ENCODE peak calls at places on chromosomes 13 and 19, in five cellular contexts. H, B, V, O and J are unnamed samples.

GRCh38 chr13:44713793-44714469 is 137.8 kb upstream of the TSC22D1 start:
- DNase-seq in H (no peak), B (no peak), V (no peak), O (no peak), J (no peak)

GRCh38 chr13:103663996-103664395 is 597.8 kb upstream of the SLC10A2 start:
- DNase-seq in H (no peak), B (no peak), V (no peak), O (no peak), J (no peak)

GRCh38 chr19:41456342-41456918 is 13.5 kb downstream of the ERICH4 start:
- DNase-seq in H (no peak), B (no peak), V (no peak), O (no peak), J (no peak)

GRCh38 chr13:30145709-30146367 is 161.5 kb downstream of the KATNAL1 start:
- DNase-seq in H (no peak), B (peak), V (no peak), O (no peak), J (no peak)

GRCh38 chr13:50685491-50685890 is 158.0 kb downstream of the DLEU7 start:
- DNase-seq in H (no peak), B (no peak), V (peak), O (peak), J (peak)

GRCh38 chr19:37691881-37692504 is 27.6 kb downstream of the ZNF607 start:
- DNase-seq in H (peak), B (peak), V (peak), O (peak), J (peak)

GRCh38 chr13:39129253-39129652 is 91.0 kb downstream of the NHLRC3 start:
- DNase-seq in H (no peak), B (no peak), V (no peak), O (no peak), J (no peak)

GRCh38 chr13:33838567-33839131 is 20.7 kb downstream of the RFC3 start:
- DNase-seq in H (no peak), B (no peak), V (no peak), O (no peak), J (no peak)

GRCh38 chr19:18183529-18183928 is 9.5 kb upstream of the MPV17L2 start:
- DNase-seq in H (no peak), B (no peak), V (peak), O (no peak), J (no peak)

GRCh38 chr13:71877280-71877653 is 10.3 kb upstream of the DACH1 start:
- DNase-seq in H (peak), B (no peak), V (no peak), O (no peak), J (no peak)

GRCh38 chr19:1767464-1767933 is 14.2 kb downstream of the ONECUT3 start:
- DNase-seq in H (peak), B (no peak), V (peak), O (no peak), J (no peak)

GRCh38 chr19:47641891-47642485 is 33.1 kb downstream of the BICRA start:
- DNase-seq in H (no peak), B (no peak), V (no peak), O (no peak), J (no peak)

GRCh38 chr19:50723069-50723468 is at the start of gene CLEC11A:
- DNase-seq in H (no peak), B (no peak), V (no peak), O (no peak), J (peak)

GRCh38 chr13:49935171-49936084 is 712 bp downstream of the SPRYD7 start:
- DNase-seq in H (no peak), B (no peak), V (peak), O (no peak), J (no peak)

GRCh38 chr13:49220035-49220855 is at the start of gene MLNR:
- DNase-seq in H (peak), B (no peak), V (no peak), O (no peak), J (no peak)

GRCh38 chr13:41494202-41494601 is 36.9 kb downstream of the RGCC start:
- DNase-seq in H (no peak), B (no peak), V (no peak), O (no peak), J (no peak)

GRCh38 chr19:19022380-19022961 is 10.8 kb downstream of the SUGP2 start:
- DNase-seq in H (no peak), B (no peak), V (no peak), O (no peak), J (no peak)

GRCh38 chr13:78603240-78603947 is at the start of gene POU4F1:
- DNase-seq in H (peak), B (peak), V (no peak), O (no peak), J (no peak)

GRCh38 chr19:33048806-33049676 is 15.6 kb downstream of the RHPN2 start:
- DNase-seq in H (no peak), B (no peak), V (peak), O (no peak), J (no peak)

GRCh38 chr19:31905980-31906948 is 439.1 kb upstream of the ZNF507 start:
- DNase-seq in H (no peak), B (no peak), V (no peak), O (peak), J (no peak)

GRCh38 chr19:47100290-47100689 is 13.3 kb downstream of the ZC3H4 start:
- DNase-seq in H (no peak), B (no peak), V (no peak), O (no peak), J (no peak)

GRCh38 chr19:41415154-41415571 is 12.0 kb downstream of the B3GNT8 start:
- DNase-seq in H (no peak), B (no peak), V (no peak), O (no peak), J (no peak)

GRCh38 chr13:45219938-45220375 is 19.1 kb upstream of the KCTD4 start:
- DNase-seq in H (no peak), B (no peak), V (no peak), O (no peak), J (no peak)

GRCh38 chr13:48158290-48158689 is 63.4 kb upstream of the MED4 start:
- DNase-seq in H (no peak), B (peak), V (no peak), O (no peak), J (no peak)

GRCh38 chr19:6737873-6738725 is 719 bp upstream of the GPR108 start:
- DNase-seq in H (peak), B (no peak), V (peak), O (peak), J (peak)

GRCh38 chr13:75049936-75050335 is 432.0 kb downstream of the TBC1D4 start:
- DNase-seq in H (no peak), B (no peak), V (no peak), O (no peak), J (no peak)

GRCh38 chr13:35266412-35266811 is 210.1 kb downstream of the MAB21L1 start:
- DNase-seq in H (no peak), B (no peak), V (no peak), O (no peak), J (no peak)
- TF ChIP-seq EP300 in H (no peak), B (no peak), V (no peak), O (no peak), J (no peak)

GRCh38 chr19:8512991-8513686 is 828 bp downstream of the ZNF414 start:
- DNase-seq in H (no peak), B (no peak), V (no peak), O (no peak), J (no peak)
- TF ChIP-seq CTCF in H (no peak), B (no peak), V (no peak), O (no peak), J (no peak)

GRCh38 chr19:5624741-5625140 is 1.9 kb downstream of the SAFB start:
- DNase-seq in H (no peak), B (no peak), V (no peak), O (no peak), J (no peak)

GRCh38 chr19:5625641-5626040 is 2.8 kb downstream of the SAFB start:
- DNase-seq in H (no peak), B (no peak), V (no peak), O (no peak), J (no peak)

GRCh38 chr19:5628470-5628869 is 5.6 kb downstream of the SAFB start:
- DNase-seq in H (no peak), B (no peak), V (no peak), O (no peak), J (no peak)

GRCh38 chr19:5628919-5629481 is 6.1 kb downstream of the SAFB start:
- DNase-seq in H (no peak), B (no peak), V (no peak), O (no peak), J (no peak)

GRCh38 chr19:5627395-5627904 is 4.6 kb downstream of the SAFB start:
- DNase-seq in H (no peak), B (peak), V (peak), O (peak), J (no peak)
- TF ChIP-seq POLR2A in H (no peak), B (no peak), V (no peak), O (no peak), J (no peak)

GRCh38 chr19:44025217-44025936 is at the start of gene ZNF222:
- DNase-seq in H (peak), B (peak), V (peak), O (peak), J (peak)
- TF ChIP-seq EP300 in H (no peak), B (no peak), V (no peak), O (no peak), J (no peak)

GRCh38 chr19:55171440-55171839 is 5.0 kb upstream of the DNAAF3 start:
- DNase-seq in H (no peak), B (no peak), V (no peak), O (no peak), J (no peak)

GRCh38 chr19:55173186-55173716 is 6.8 kb upstream of the DNAAF3 start:
- DNase-seq in H (no peak), B (no peak), V (no peak), O (no peak), J (no peak)

GRCh38 chr19:55174425-55175116 is 5.5 kb downstream of the SYT5 start:
- DNase-seq in H (no peak), B (no peak), V (no peak), O (no peak), J (no peak)

GRCh38 chr19:55173717-55174409 is 6.2 kb downstream of the SYT5 start:
- DNase-seq in H (peak), B (no peak), V (peak), O (no peak), J (no peak)

GRCh38 chr19:55172741-55173140 is 6.3 kb upstream of the DNAAF3 start:
- DNase-seq in H (no peak), B (no peak), V (no peak), O (no peak), J (no peak)
- TF ChIP-seq CTCF in H (no peak), B (no peak), V (no peak), O (no peak), J (no peak)